ENCODE peak calls at places on chromosomes 1 and 21, in eight cellular contexts. One of them, this sample, is unnamed.

GRCh38 chr1:47703161-47703825 is 265.4 kb downstream of the FOXD2 start:
- DNase-seq in GF-D8: no peak
- DNase-seq in NCI-H2081: no peak
- DNase-seq in CD8-positive, alpha-beta T cell: no peak
- DNase-seq in iris pigment epithelial cell: no peak
- DNase-seq in NCI-H1092 treated with DMSO at 0.1 percent for 48 hours: no peak
- DNase-seq in neural crest cell: no peak
- DNase-seq in spleen: no peak
- DNase-seq in this sample: no peak

GRCh38 chr1:112889052-112889451 is 66.9 kb downstream of the SLC16A1 start:
- DNase-seq in GF-D8: no peak
- DNase-seq in iris pigment epithelial cell: no peak
- DNase-seq in NCI-H1092 treated with DMSO at 0.1 percent for 48 hours: no peak
- DNase-seq in neural crest cell: no peak
- DNase-seq in CD8-positive, alpha-beta T cell: no peak
- DNase-seq in NCI-H2081: no peak
- DNase-seq in spleen: no peak
- DNase-seq in this sample: no peak

GRCh38 chr1:185139231-185139630 is 17.5 kb downstream of the TRMT1L start:
- DNase-seq in CD8-positive, alpha-beta T cell: no peak
- DNase-seq in NCI-H2081: peak; percentile 82
- DNase-seq in spleen: no peak
- DNase-seq in neural crest cell: no peak
- DNase-seq in GF-D8: no peak
- DNase-seq in NCI-H1092 treated with DMSO at 0.1 percent for 48 hours: peak; percentile 72
- DNase-seq in iris pigment epithelial cell: no peak
- DNase-seq in this sample: no peak

GRCh38 chr21:44509539-44509938 is 30.5 kb downstream of the KRTAP10-1 start:
- DNase-seq in GF-D8: peak; percentile 10
- DNase-seq in spleen: no peak
- DNase-seq in NCI-H1092 treated with DMSO at 0.1 percent for 48 hours: peak; percentile 59
- DNase-seq in iris pigment epithelial cell: no peak
- DNase-seq in NCI-H2081: peak; percentile 81
- DNase-seq in neural crest cell: no peak
- DNase-seq in CD8-positive, alpha-beta T cell: no peak
- DNase-seq in this sample: no peak

GRCh38 chr1:162079023-162079422 is 9.5 kb downstream of the NOS1AP start:
- DNase-seq in NCI-H2081: no peak
- DNase-seq in spleen: no peak
- DNase-seq in GF-D8: no peak
- DNase-seq in NCI-H1092 treated with DMSO at 0.1 percent for 48 hours: no peak
- DNase-seq in CD8-positive, alpha-beta T cell: no peak
- DNase-seq in iris pigment epithelial cell: no peak
- DNase-seq in neural crest cell: no peak
- DNase-seq in this sample: no peak

GRCh38 chr1:175015243-175015642 is 8.0 kb downstream of the MRPS14 start:
- DNase-seq in neural crest cell: no peak
- DNase-seq in GF-D8: no peak
- DNase-seq in iris pigment epithelial cell: peak; percentile 93
- DNase-seq in CD8-positive, alpha-beta T cell: no peak
- DNase-seq in NCI-H1092 treated with DMSO at 0.1 percent for 48 hours: no peak
- DNase-seq in spleen: no peak
- DNase-seq in NCI-H2081: no peak
- DNase-seq in this sample: peak; percentile 91

GRCh38 chr1:63458750-63459149 is 64.3 kb downstream of the ITGB3BP start:
- DNase-seq in neural crest cell: no peak
- DNase-seq in iris pigment epithelial cell: no peak
- DNase-seq in spleen: no peak
- DNase-seq in CD8-positive, alpha-beta T cell: no peak
- DNase-seq in GF-D8: no peak
- DNase-seq in NCI-H2081: no peak
- DNase-seq in NCI-H1092 treated with DMSO at 0.1 percent for 48 hours: no peak
- DNase-seq in this sample: no peak

GRCh38 chr1:12480748-12481362 is 137.2 kb downstream of the DHRS3 start:
- DNase-seq in iris pigment epithelial cell: peak; percentile 95
- DNase-seq in NCI-H1092 treated with DMSO at 0.1 percent for 48 hours: no peak
- DNase-seq in CD8-positive, alpha-beta T cell: no peak
- DNase-seq in NCI-H2081: peak; percentile 34
- DNase-seq in spleen: peak; percentile 82
- DNase-seq in neural crest cell: no peak
- DNase-seq in GF-D8: no peak
- DNase-seq in this sample: peak; percentile 96

GRCh38 chr1:31595836-31596736 is 19.8 kb downstream of the TINAGL1 start:
- DNase-seq in neural crest cell: no peak
- DNase-seq in GF-D8: no peak
- DNase-seq in NCI-H1092 treated with DMSO at 0.1 percent for 48 hours: no peak
- DNase-seq in NCI-H2081: no peak
- DNase-seq in CD8-positive, alpha-beta T cell: no peak
- DNase-seq in iris pigment epithelial cell: no peak
- DNase-seq in spleen: no peak
- DNase-seq in this sample: no peak

GRCh38 chr1:159935719-159936283 is 9.6 kb downstream of the IGSF9 start:
- DNase-seq in neural crest cell: no peak
- DNase-seq in GF-D8: no peak
- DNase-seq in NCI-H2081: no peak
- DNase-seq in CD8-positive, alpha-beta T cell: no peak
- DNase-seq in spleen: no peak
- DNase-seq in iris pigment epithelial cell: no peak
- DNase-seq in NCI-H1092 treated with DMSO at 0.1 percent for 48 hours: no peak
- DNase-seq in this sample: no peak

GRCh38 chr21:41425954-41426655 is at the start of gene MX1:
- DNase-seq in spleen: peak; percentile 98
- DNase-seq in neural crest cell: no peak
- DNase-seq in GF-D8: no peak
- DNase-seq in NCI-H2081: no peak
- DNase-seq in CD8-positive, alpha-beta T cell: peak; percentile 89
- DNase-seq in iris pigment epithelial cell: peak; percentile 43
- DNase-seq in NCI-H1092 treated with DMSO at 0.1 percent for 48 hours: peak; percentile 18
- DNase-seq in this sample: peak; percentile 10

GRCh38 chr1:118902299-118903270 is 85.6 kb downstream of the TBX15 start:
- DNase-seq in NCI-H1092 treated with DMSO at 0.1 percent for 48 hours: no peak
- DNase-seq in neural crest cell: no peak
- DNase-seq in NCI-H2081: no peak
- DNase-seq in iris pigment epithelial cell: peak; percentile 0
- DNase-seq in spleen: no peak
- DNase-seq in CD8-positive, alpha-beta T cell: no peak
- DNase-seq in GF-D8: no peak
- DNase-seq in this sample: no peak